ENCODE peak calls at places on chromosomes 3 and 15, in nine cellular contexts. N is WERI-Rb-1; Z is esophagus squamous epithelium; D is epithelial cell of prostate; S is colonic mucosa; P is right cardiac atrium; M is CD4-positive, alpha-beta memory T cell; U is coronary artery; X is tibial nerve. R is an unnamed sample.

GRCh38 chr15:67613708-67614107 is 71.2 kb downstream of the MAP2K5 start:
- DNase-seq in X (no peak), N (no peak), P (no peak), S (no peak), M (no peak), U (no peak), Z (no peak), D (no peak), R (no peak)

GRCh38 chr15:66291816-66292215 is 1.6 kb upstream of the DIS3L start:
- DNase-seq in U (no peak), D (no peak), N (no peak), Z (no peak), S (no peak), M (no peak), P (no peak), X (no peak), R (no peak)

GRCh38 chr3:151278223-151278622 is at the start of gene P2RY14:
- DNase-seq in X (no peak), S (no peak), N (no peak), M (peak), P (no peak), U (no peak), D (no peak), Z (no peak), R (no peak)

GRCh38 chr3:50648297-50648696 is 26.4 kb upstream of the DOCK3 start:
- DNase-seq in P (no peak), N (peak), M (no peak), X (no peak), Z (no peak), U (no peak), S (no peak), D (no peak), R (no peak)

GRCh38 chr3:185824467-185825378 is at the start of gene IGF2BP2:
- DNase-seq in P (peak), X (peak), U (no peak), S (peak), Z (no peak), N (peak), D (no peak), M (peak), R (peak)

GRCh38 chr15:52798529-52799101 is 8.5 kb upstream of the ONECUT1 start:
- DNase-seq in Z (no peak), X (no peak), N (no peak), U (no peak), D (no peak), P (no peak), S (no peak), M (no peak), R (no peak)

GRCh38 chr15:23073890-23074631 is 34.7 kb upstream of the TUBGCP5 start:
- DNase-seq in S (no peak), P (no peak), Z (no peak), N (no peak), M (no peak), U (no peak), X (no peak), D (no peak), R (no peak)

GRCh38 chr15:98657721-98658120 is 9.4 kb downstream of the IGF1R start:
- DNase-seq in P (no peak), N (no peak), Z (no peak), U (no peak), S (no peak), D (peak), X (no peak), M (no peak), R (no peak)

GRCh38 chr3:182740710-182741109 is 52.6 kb upstream of the ATP11B start:
- DNase-seq in U (no peak), X (no peak), S (peak), N (no peak), Z (no peak), D (peak), P (no peak), M (no peak), R (no peak)

GRCh38 chr15:62854420-62855084 is 188.0 kb upstream of the TPM1 start:
- DNase-seq in U (no peak), S (no peak), N (no peak), M (no peak), X (no peak), D (no peak), P (no peak), Z (no peak), R (no peak)

GRCh38 chr3:20022954-20023644 is 11.0 kb upstream of the PP2D1 start:
- DNase-seq in M (no peak), P (no peak), D (no peak), S (no peak), N (no peak), X (no peak), Z (no peak), U (no peak), R (no peak)

GRCh38 chr3:160768031-160768430 is 12.0 kb downstream of the PPM1L start:
- DNase-seq in P (no peak), M (no peak), Z (no peak), U (no peak), D (no peak), S (no peak), X (no peak), N (no peak), R (no peak)

GRCh38 chr15:80160570-80161156 is 7.9 kb downstream of the FAH start:
- DNase-seq in P (peak), Z (no peak), N (no peak), U (peak), M (peak), S (peak), X (peak), D (peak), R (peak)

GRCh38 chr15:69860316-69860715 is 237.4 kb downstream of the TLE3 start:
- DNase-seq in S (no peak), X (no peak), P (no peak), M (no peak), Z (no peak), N (peak), D (no peak), U (no peak), R (no peak)

GRCh38 chr3:13075318-13075717 is 2.1 kb upstream of the IQSEC1 start:
- DNase-seq in D (no peak), N (no peak), M (no peak), X (no peak), Z (no peak), S (no peak), U (no peak), P (no peak), R (no peak)

GRCh38 chr15:101045236-101045646 is 126.1 kb downstream of the LRRK1 start:
- DNase-seq in N (peak), D (no peak), X (no peak), Z (no peak), P (no peak), S (peak), U (peak), M (no peak), R (peak)

GRCh38 chr3:170413291-170413690 is 5.4 kb upstream of the CLDN11 start:
- DNase-seq in X (no peak), P (no peak), Z (no peak), N (no peak), S (no peak), U (no peak), D (no peak), M (no peak), R (no peak)

GRCh38 chr3:119315600-119316312 is 21.6 kb downstream of the ARHGAP31 start:
- DNase-seq in D (no peak), Z (no peak), P (no peak), U (no peak), M (no peak), N (no peak), X (no peak), S (no peak), R (no peak)

GRCh38 chr3:197186887-197187588 is 111.4 kb downstream of the DLG1 start:
- DNase-seq in X (peak), D (no peak), M (peak), S (no peak), U (no peak), Z (no peak), P (no peak), N (no peak), R (no peak)

GRCh38 chr15:73752817-73753214 is 335 bp downstream of the INSYN1 start:
- DNase-seq in U (no peak), P (peak), M (no peak), Z (no peak), X (no peak), S (no peak), D (no peak), N (no peak), R (no peak)

GRCh38 chr3:69120879-69121464 is 1.4 kb downstream of the LMOD3 start:
- DNase-seq in P (peak), U (no peak), X (peak), Z (peak), N (peak), S (peak), M (peak), D (no peak), R (peak)

GRCh38 chr3:178231645-178232044 is 304.6 kb upstream of the KCNMB2 start:
- DNase-seq in Z (no peak), U (no peak), N (no peak), P (no peak), S (no peak), D (no peak), X (no peak), M (no peak), R (no peak)

GRCh38 chr15:78063966-78064365 is 13.5 kb downstream of the TBC1D2B start:
- DNase-seq in P (no peak), Z (no peak), D (no peak), U (no peak), N (no peak), X (peak), S (no peak), M (no peak), R (no peak)

GRCh38 chr3:129699199-129699598 is 92.7 kb upstream of the PLXND1 start:
- DNase-seq in P (no peak), M (no peak), S (no peak), D (no peak), N (no peak), X (no peak), Z (no peak), U (no peak), R (no peak)

GRCh38 chr3:62211675-62212429 is 161.5 kb downstream of the FEZF2 start:
- DNase-seq in M (no peak), Z (no peak), P (no peak), U (no peak), X (no peak), N (no peak), S (peak), D (no peak), R (no peak)

GRCh38 chr15:101058735-101059134 is 139.6 kb downstream of the LRRK1 start:
- DNase-seq in U (peak), Z (no peak), D (no peak), P (no peak), N (no peak), M (no peak), X (no peak), S (peak), R (no peak)

GRCh38 chr3:52715714-52716305 is 9.9 kb downstream of the SPCS1 start:
- DNase-seq in S (no peak), D (no peak), U (no peak), Z (no peak), M (no peak), P (no peak), X (no peak), N (no peak), R (no peak)

GRCh38 chr3:52722491-52722890 is 16.6 kb downstream of the SPCS1 start:
- DNase-seq in Z (no peak), N (no peak), X (no peak), U (no peak), S (no peak), M (no peak), P (no peak), D (no peak), R (no peak)

GRCh38 chr3:52721002-52721741 is 15.3 kb downstream of the SPCS1 start:
- DNase-seq in N (no peak), U (no peak), S (no peak), M (peak), P (no peak), X (no peak), D (no peak), Z (no peak), R (no peak)

GRCh38 chr3:52721742-52722033 is 15.8 kb downstream of the SPCS1 start:
- DNase-seq in D (no peak), U (no peak), P (no peak), N (no peak), Z (no peak), S (no peak), X (no peak), M (no peak), R (no peak)

DNA sequence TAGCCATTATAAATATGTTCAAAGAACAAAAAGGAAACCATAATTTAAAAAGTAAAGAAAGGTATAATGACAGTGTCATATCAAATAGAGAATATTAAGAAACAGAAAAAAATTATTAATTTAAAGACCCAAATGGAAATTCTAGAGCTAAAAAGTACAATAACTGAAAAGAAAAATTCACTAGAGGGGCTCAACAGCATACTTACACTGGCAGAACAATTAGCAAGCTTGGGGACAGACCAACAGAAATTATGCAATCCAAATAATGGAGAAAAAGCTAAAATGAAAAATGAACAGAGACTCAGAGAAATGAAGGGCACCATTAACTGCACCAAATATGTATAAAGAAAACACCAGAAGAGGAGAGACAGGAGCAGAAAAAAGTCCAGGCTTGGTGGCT is 13.7 kb downstream of the SPCS1 start:
- DNase-seq in X (no peak), S (no peak), D (no peak), P (no peak), Z (no peak), U (no peak), N (no peak), M (no peak), R (no peak)
- H3K27ac ChIP-seq in X (no peak), S (no peak), D (no peak), P (no peak), Z (no peak), U (no peak), N (no peak), M (no peak), R (no peak)

GRCh38 chr3:16849240-16849639 is 35.5 kb upstream of the PLCL2 start:
- DNase-seq in U (no peak), Z (peak), N (no peak), P (peak), S (peak), M (peak), D (no peak), X (peak), R (peak)
- H3K27ac ChIP-seq in U (no peak), Z (no peak), N (no peak), P (no peak), S (no peak), M (peak), D (no peak), X (peak), R (no peak)

GRCh38 chr3:57166660-57167059 is 1.5 kb upstream of the IL17RD start:
- DNase-seq in S (no peak), M (no peak), U (no peak), Z (no peak), D (no peak), P (no peak), N (no peak), X (no peak), R (no peak)

GRCh38 chr3:57164217-57164605 is 942 bp downstream of the IL17RD start:
- DNase-seq in D (no peak), N (peak), X (peak), U (no peak), P (peak), M (no peak), Z (no peak), S (peak), R (no peak)

GRCh38 chr3:57164606-57165573 is at the start of gene IL17RD:
- DNase-seq in D (no peak), P (peak), X (peak), S (peak), M (peak), U (no peak), N (peak), Z (no peak), R (peak)

GRCh38 chr3:57163751-57164150 is 1.4 kb downstream of the IL17RD start:
- DNase-seq in M (no peak), X (no peak), D (no peak), U (no peak), N (no peak), Z (no peak), P (no peak), S (no peak), R (no peak)

GRCh38 chr3:57165637-57166036 is 484 bp upstream of the IL17RD start:
- DNase-seq in X (no peak), U (no peak), P (no peak), Z (no peak), M (no peak), N (no peak), D (no peak), S (no peak), R (no peak)
- H3K27ac ChIP-seq in X (no peak), U (no peak), P (no peak), Z (no peak), M (no peak), N (no peak), D (no peak), S (no peak), R (no peak)

DNA sequence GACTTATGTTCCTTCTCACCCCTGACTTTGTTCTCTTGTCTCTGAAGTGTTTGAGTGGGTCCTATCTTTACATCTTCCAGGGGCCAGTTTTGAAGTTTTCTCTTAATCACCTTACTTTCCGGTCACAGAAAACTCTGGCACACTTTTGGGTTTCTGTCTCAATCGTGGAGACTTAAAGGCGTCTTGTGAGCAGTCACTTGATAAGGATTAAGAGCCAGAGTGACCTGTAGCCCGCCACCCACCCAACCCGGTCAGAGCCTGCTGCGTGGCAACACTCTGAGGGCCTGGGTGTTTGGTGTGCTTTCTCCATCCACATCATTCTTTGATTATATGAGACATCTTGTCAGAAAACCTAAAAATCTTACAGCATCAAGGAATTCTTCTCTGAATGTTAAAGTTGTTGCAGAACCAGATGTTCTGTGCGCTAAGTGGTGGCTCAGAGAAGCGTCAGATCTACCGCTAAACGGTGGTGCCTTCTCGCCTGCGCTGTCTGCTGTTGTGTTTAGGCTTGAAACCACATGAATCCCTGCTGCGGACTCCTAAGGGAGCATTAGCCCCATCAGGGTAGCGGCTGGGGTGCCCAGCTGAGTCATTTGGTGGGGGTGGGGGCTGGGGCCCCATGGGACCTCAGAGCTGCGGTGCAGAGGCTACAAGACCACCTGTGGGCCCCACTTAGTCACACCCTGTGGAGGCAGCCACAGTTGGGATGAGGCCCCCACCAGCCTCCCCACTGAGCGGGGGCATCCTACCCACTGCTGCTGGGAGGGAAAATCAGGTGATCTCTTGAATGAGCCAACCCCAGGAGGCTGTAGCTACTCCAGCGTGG is 158.7 kb upstream of the BHLHE40 start:
- DNase-seq in U (no peak), M (no peak), D (no peak), S (no peak), P (no peak), X (no peak), Z (no peak), N (no peak), R (no peak)
- H3K27ac ChIP-seq in U (peak), M (peak), D (no peak), S (no peak), P (no peak), X (peak), Z (peak), N (peak), R (no peak)

GRCh38 chr3:11452988-11453847 is 181.0 kb downstream of the ATG7 start:
- DNase-seq in S (no peak), P (peak), U (no peak), D (no peak), M (no peak), N (peak), X (no peak), Z (no peak), R (no peak)
- H3K27ac ChIP-seq in S (no peak), P (peak), U (peak), D (no peak), M (no peak), N (peak), X (peak), Z (peak), R (peak)

GRCh38 chr3:165749817-165750216 is 87.4 kb downstream of the BCHE start:
- DNase-seq in U (no peak), S (no peak), D (no peak), Z (no peak), P (no peak), M (no peak), N (no peak), X (no peak), R (no peak)
- H3K27ac ChIP-seq in U (no peak), S (no peak), D (no peak), Z (no peak), P (no peak), M (no peak), N (no peak), X (no peak), R (no peak)

DNA sequence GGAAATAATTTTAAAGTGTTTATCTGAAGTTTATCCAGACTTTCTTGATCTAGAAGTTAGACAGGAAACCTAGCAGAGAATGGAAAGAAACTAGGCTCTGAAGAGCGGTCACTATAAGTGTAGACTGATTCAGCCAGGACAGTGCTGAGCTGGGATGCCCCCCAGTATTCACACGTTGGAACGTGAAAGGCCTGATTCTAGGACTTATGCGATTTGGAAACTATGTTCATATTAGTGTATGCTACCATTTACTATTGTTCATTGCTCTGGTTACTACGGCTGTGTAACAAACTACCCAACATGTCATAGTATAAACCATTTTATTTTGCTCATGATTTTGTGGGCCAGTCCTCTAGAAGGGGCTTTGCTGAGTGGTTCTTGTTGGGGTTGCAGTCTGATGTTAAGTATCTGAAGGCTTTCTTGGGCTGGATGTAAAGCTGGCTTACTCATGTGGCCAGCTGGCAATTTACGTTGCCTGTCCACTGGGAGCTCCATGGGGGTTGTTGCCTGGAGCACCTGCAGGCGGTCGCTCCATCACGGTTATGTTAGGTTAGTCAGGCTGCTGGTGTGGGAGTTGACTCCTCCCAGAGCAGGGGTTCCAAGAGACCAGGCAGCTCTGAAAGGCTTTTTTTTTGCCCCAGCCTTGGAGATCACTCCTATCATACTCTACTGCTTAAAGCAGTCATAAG is 97.9 kb downstream of the NR1D2 start:
- DNase-seq in X (no peak), S (no peak), N (no peak), M (no peak), D (no peak), P (no peak), Z (no peak), U (no peak), R (no peak)
- H3K27ac ChIP-seq in X (peak), S (peak), N (no peak), M (no peak), D (no peak), P (peak), Z (peak), U (peak), R (peak)

GRCh38 chr3:4507010-4507596 is 14.0 kb downstream of the ITPR1 start:
- DNase-seq in S (no peak), D (no peak), M (no peak), N (no peak), U (no peak), P (no peak), X (no peak), Z (no peak), R (no peak)

GRCh38 chr3:4509983-4510755 is 17.0 kb downstream of the ITPR1 start:
- DNase-seq in D (no peak), N (no peak), Z (no peak), P (no peak), S (no peak), X (no peak), M (no peak), U (no peak), R (no peak)

GRCh38 chr3:4506559-4507009 is 13.4 kb downstream of the ITPR1 start:
- DNase-seq in D (no peak), N (no peak), Z (no peak), U (no peak), M (no peak), P (no peak), S (no peak), X (no peak), R (no peak)

GRCh38 chr3:4508048-4508981 is 15.2 kb downstream of the ITPR1 start:
- DNase-seq in D (no peak), N (no peak), P (no peak), X (no peak), Z (no peak), S (no peak), U (no peak), M (no peak), R (no peak)

GRCh38 chr3:4509043-4509442 is 15.9 kb downstream of the ITPR1 start:
- DNase-seq in S (no peak), M (no peak), U (no peak), P (no peak), N (no peak), Z (no peak), D (no peak), X (no peak), R (no peak)
- H3K27ac ChIP-seq in S (no peak), M (no peak), U (no peak), P (no peak), N (no peak), Z (no peak), D (no peak), X (no peak), R (no peak)

R was measured in lung.